ENCODE peak calls at places on chromosomes 3 and 15, in nine cellular contexts. One of them, this sample, is unnamed.

GRCh38 chr3:105490045-105490444 is 123.3 kb downstream of the ALCAM start:
- DNase-seq in WTC11: no peak
- DNase-seq in hepatic stellate cell: no peak
- DNase-seq in body of pancreas: no peak
- DNase-seq in mucosa of gallbladder: no peak
- DNase-seq in posterior cingulate gyrus: no peak
- DNase-seq in activated CD8-positive, alpha-beta memory T cell treated with anti-CD3 and anti-CD28 coated beads, Interleukin-2, amount 50 U/mL, for 48 hours: no peak
- DNase-seq in RWPE1: no peak
- DNase-seq in stimulated activated CD8-positive, alpha-beta memory T cell treated with anti-CD3 and anti-CD28 coated beads, Interleukin-12 subunit alpha, Interleukin-12 subunit beta, amount 100 ng/mL, for 4 hours: no peak
- DNase-seq in this sample: no peak

GRCh38 chr15:64501396-64501716 is 41.0 kb downstream of the ZNF609 start:
- DNase-seq in activated CD8-positive, alpha-beta memory T cell treated with anti-CD3 and anti-CD28 coated beads, Interleukin-2, amount 50 U/mL, for 48 hours: no peak
- DNase-seq in hepatic stellate cell: no peak
- DNase-seq in stimulated activated CD8-positive, alpha-beta memory T cell treated with anti-CD3 and anti-CD28 coated beads, Interleukin-12 subunit alpha, Interleukin-12 subunit beta, amount 100 ng/mL, for 4 hours: no peak
- DNase-seq in body of pancreas: no peak
- DNase-seq in RWPE1: no peak
- DNase-seq in posterior cingulate gyrus: peak
- DNase-seq in WTC11: no peak
- DNase-seq in mucosa of gallbladder: no peak
- DNase-seq in this sample: no peak

GRCh38 chr3:188510366-188510765 is 356.4 kb downstream of the LPP start:
- DNase-seq in hepatic stellate cell: no peak
- DNase-seq in activated CD8-positive, alpha-beta memory T cell treated with anti-CD3 and anti-CD28 coated beads, Interleukin-2, amount 50 U/mL, for 48 hours: no peak
- DNase-seq in mucosa of gallbladder: no peak
- DNase-seq in WTC11: no peak
- DNase-seq in body of pancreas: peak
- DNase-seq in posterior cingulate gyrus: no peak
- DNase-seq in stimulated activated CD8-positive, alpha-beta memory T cell treated with anti-CD3 and anti-CD28 coated beads, Interleukin-12 subunit alpha, Interleukin-12 subunit beta, amount 100 ng/mL, for 4 hours: no peak
- DNase-seq in RWPE1: peak
- DNase-seq in this sample: no peak

GRCh38 chr3:69785769-69786311 is 46.6 kb downstream of the MITF start:
- DNase-seq in stimulated activated CD8-positive, alpha-beta memory T cell treated with anti-CD3 and anti-CD28 coated beads, Interleukin-12 subunit alpha, Interleukin-12 subunit beta, amount 100 ng/mL, for 4 hours: no peak
- DNase-seq in RWPE1: no peak
- DNase-seq in WTC11: no peak
- DNase-seq in hepatic stellate cell: no peak
- DNase-seq in body of pancreas: no peak
- DNase-seq in posterior cingulate gyrus: no peak
- DNase-seq in activated CD8-positive, alpha-beta memory T cell treated with anti-CD3 and anti-CD28 coated beads, Interleukin-2, amount 50 U/mL, for 48 hours: no peak
- DNase-seq in mucosa of gallbladder: no peak
- DNase-seq in this sample: no peak

GRCh38 chr15:49842331-49842730 is 221.5 kb downstream of the DTWD1 start:
- DNase-seq in activated CD8-positive, alpha-beta memory T cell treated with anti-CD3 and anti-CD28 coated beads, Interleukin-2, amount 50 U/mL, for 48 hours: no peak
- DNase-seq in RWPE1: no peak
- DNase-seq in WTC11: no peak
- DNase-seq in hepatic stellate cell: no peak
- DNase-seq in stimulated activated CD8-positive, alpha-beta memory T cell treated with anti-CD3 and anti-CD28 coated beads, Interleukin-12 subunit alpha, Interleukin-12 subunit beta, amount 100 ng/mL, for 4 hours: no peak
- DNase-seq in body of pancreas: no peak
- DNase-seq in mucosa of gallbladder: no peak
- DNase-seq in posterior cingulate gyrus: no peak
- DNase-seq in this sample: no peak

GRCh38 chr3:32455609-32456428 is 46.8 kb downstream of the CMTM6 start:
- DNase-seq in mucosa of gallbladder: no peak
- DNase-seq in body of pancreas: no peak
- DNase-seq in hepatic stellate cell: no peak
- DNase-seq in stimulated activated CD8-positive, alpha-beta memory T cell treated with anti-CD3 and anti-CD28 coated beads, Interleukin-12 subunit alpha, Interleukin-12 subunit beta, amount 100 ng/mL, for 4 hours: no peak
- DNase-seq in WTC11: no peak
- DNase-seq in activated CD8-positive, alpha-beta memory T cell treated with anti-CD3 and anti-CD28 coated beads, Interleukin-2, amount 50 U/mL, for 48 hours: peak
- DNase-seq in RWPE1: no peak
- DNase-seq in posterior cingulate gyrus: no peak
- DNase-seq in this sample: no peak

GRCh38 chr15:43440721-43441281 is 52.2 kb downstream of the TP53BP1 start:
- DNase-seq in mucosa of gallbladder: peak
- DNase-seq in stimulated activated CD8-positive, alpha-beta memory T cell treated with anti-CD3 and anti-CD28 coated beads, Interleukin-12 subunit alpha, Interleukin-12 subunit beta, amount 100 ng/mL, for 4 hours: no peak
- DNase-seq in activated CD8-positive, alpha-beta memory T cell treated with anti-CD3 and anti-CD28 coated beads, Interleukin-2, amount 50 U/mL, for 48 hours: no peak
- DNase-seq in WTC11: no peak
- DNase-seq in hepatic stellate cell: peak
- DNase-seq in RWPE1: peak
- DNase-seq in body of pancreas: peak
- DNase-seq in posterior cingulate gyrus: peak
- DNase-seq in this sample: peak

GRCh38 chr3:187403768-187404270 is 35.6 kb downstream of the RTP4 start:
- DNase-seq in RWPE1: peak
- DNase-seq in WTC11: no peak
- DNase-seq in hepatic stellate cell: peak
- DNase-seq in posterior cingulate gyrus: no peak
- DNase-seq in body of pancreas: no peak
- DNase-seq in stimulated activated CD8-positive, alpha-beta memory T cell treated with anti-CD3 and anti-CD28 coated beads, Interleukin-12 subunit alpha, Interleukin-12 subunit beta, amount 100 ng/mL, for 4 hours: no peak
- DNase-seq in activated CD8-positive, alpha-beta memory T cell treated with anti-CD3 and anti-CD28 coated beads, Interleukin-2, amount 50 U/mL, for 48 hours: no peak
- DNase-seq in mucosa of gallbladder: peak
- DNase-seq in this sample: no peak

GRCh38 chr3:75768303-75769017 is 16.9 kb downstream of the ZNF717 start:
- DNase-seq in body of pancreas: no peak
- DNase-seq in RWPE1: no peak
- DNase-seq in stimulated activated CD8-positive, alpha-beta memory T cell treated with anti-CD3 and anti-CD28 coated beads, Interleukin-12 subunit alpha, Interleukin-12 subunit beta, amount 100 ng/mL, for 4 hours: no peak
- DNase-seq in hepatic stellate cell: no peak
- DNase-seq in activated CD8-positive, alpha-beta memory T cell treated with anti-CD3 and anti-CD28 coated beads, Interleukin-2, amount 50 U/mL, for 48 hours: no peak
- DNase-seq in posterior cingulate gyrus: no peak
- DNase-seq in mucosa of gallbladder: no peak
- DNase-seq in WTC11: no peak
- DNase-seq in this sample: no peak

GRCh38 chr15:66008920-66009572 is 139.8 kb downstream of the RAB11A start:
- DNase-seq in RWPE1: peak
- DNase-seq in activated CD8-positive, alpha-beta memory T cell treated with anti-CD3 and anti-CD28 coated beads, Interleukin-2, amount 50 U/mL, for 48 hours: no peak
- DNase-seq in stimulated activated CD8-positive, alpha-beta memory T cell treated with anti-CD3 and anti-CD28 coated beads, Interleukin-12 subunit alpha, Interleukin-12 subunit beta, amount 100 ng/mL, for 4 hours: no peak
- DNase-seq in body of pancreas: no peak
- DNase-seq in posterior cingulate gyrus: no peak
- DNase-seq in WTC11: no peak
- DNase-seq in hepatic stellate cell: no peak
- DNase-seq in mucosa of gallbladder: peak
- DNase-seq in this sample: no peak

GRCh38 chr3:190009621-190010020 is 111.1 kb downstream of the P3H2 start:
- DNase-seq in posterior cingulate gyrus: no peak
- DNase-seq in body of pancreas: no peak
- DNase-seq in activated CD8-positive, alpha-beta memory T cell treated with anti-CD3 and anti-CD28 coated beads, Interleukin-2, amount 50 U/mL, for 48 hours: no peak
- DNase-seq in RWPE1: no peak
- DNase-seq in WTC11: no peak
- DNase-seq in mucosa of gallbladder: no peak
- DNase-seq in hepatic stellate cell: no peak
- DNase-seq in stimulated activated CD8-positive, alpha-beta memory T cell treated with anti-CD3 and anti-CD28 coated beads, Interleukin-12 subunit alpha, Interleukin-12 subunit beta, amount 100 ng/mL, for 4 hours: no peak
- DNase-seq in this sample: no peak

GRCh38 chr3:159252772-159253384 is 451.0 kb downstream of the MFSD1 start:
- DNase-seq in RWPE1: peak
- DNase-seq in stimulated activated CD8-positive, alpha-beta memory T cell treated with anti-CD3 and anti-CD28 coated beads, Interleukin-12 subunit alpha, Interleukin-12 subunit beta, amount 100 ng/mL, for 4 hours: no peak
- DNase-seq in body of pancreas: no peak
- DNase-seq in WTC11: no peak
- DNase-seq in activated CD8-positive, alpha-beta memory T cell treated with anti-CD3 and anti-CD28 coated beads, Interleukin-2, amount 50 U/mL, for 48 hours: no peak
- DNase-seq in hepatic stellate cell: no peak
- DNase-seq in mucosa of gallbladder: no peak
- DNase-seq in posterior cingulate gyrus: no peak
- DNase-seq in this sample: no peak

GRCh38 chr3:52305926-52306325 is 10.2 kb upstream of the DNAH1 start:
- DNase-seq in WTC11: no peak
- DNase-seq in hepatic stellate cell: no peak
- DNase-seq in posterior cingulate gyrus: no peak
- DNase-seq in activated CD8-positive, alpha-beta memory T cell treated with anti-CD3 and anti-CD28 coated beads, Interleukin-2, amount 50 U/mL, for 48 hours: no peak
- DNase-seq in body of pancreas: no peak
- DNase-seq in mucosa of gallbladder: no peak
- DNase-seq in RWPE1: no peak
- DNase-seq in stimulated activated CD8-positive, alpha-beta memory T cell treated with anti-CD3 and anti-CD28 coated beads, Interleukin-12 subunit alpha, Interleukin-12 subunit beta, amount 100 ng/mL, for 4 hours: no peak
- DNase-seq in this sample: no peak

This sample was measured in activated T-cell treated with anti-CD3 and anti-CD28 coated beads for 4 hours.